ENCODE peak calls at places on chromosome 16, in four cellular contexts. C is A549, U is GM12878, F is HepG2. H is an unnamed sample.

GRCh38 chr16:81526935-81527334 is 82.3 kb downstream of the CMIP start:
- DNase-seq in C (no peak), U (no peak), F (no peak), H (peak; percentile 84)

GRCh38 chr16:24713379-24713778 is 16.1 kb upstream of the TNRC6A start:
- DNase-seq in C (no peak), U (no peak), F (no peak), H (no peak)

GRCh38 chr16:84239186-84239790 is 524 bp downstream of the KCNG4 start:
- DNase-seq in C (no peak), U (no peak), F (no peak), H (no peak)

GRCh38 chr16:2194166-2194834 is 2.1 kb downstream of the CASKIN1 start:
- DNase-seq in C (peak; percentile 55), U (no peak), F (no peak), H (no peak)

GRCh38 chr16:81204794-81205680 is 33.5 kb upstream of the BCO1 start:
- DNase-seq in C (peak; percentile 63), U (peak; percentile 11), F (peak; percentile 61), H (peak; percentile 52)

GRCh38 chr16:48641770-48642169 is 31.8 kb upstream of the N4BP1 start:
- DNase-seq in C (no peak), U (no peak), F (no peak), H (no peak)

GRCh38 chr16:86450691-86451090 is 59.6 kb upstream of the FOXF1 start:
- DNase-seq in C (no peak), U (no peak), F (no peak), H (no peak)

GRCh38 chr16:52545157-52545543 is 1.8 kb downstream of the TOX3 start:
- DNase-seq in C (no peak), U (no peak), F (no peak), H (no peak)

GRCh38 chr16:81889896-81890634 is 111.0 kb downstream of the PLCG2 start:
- DNase-seq in C (peak; percentile 74), U (no peak), F (peak; percentile 70), H (peak; percentile 77)

GRCh38 chr16:15708096-15708495 is 58.1 kb downstream of the NDE1 start:
- DNase-seq in C (no peak), U (no peak), F (no peak), H (no peak)

GRCh38 chr16:50340578-50340977 is 28.2 kb downstream of the BRD7 start:
- DNase-seq in C (no peak), U (no peak), F (no peak), H (no peak)

DNA sequence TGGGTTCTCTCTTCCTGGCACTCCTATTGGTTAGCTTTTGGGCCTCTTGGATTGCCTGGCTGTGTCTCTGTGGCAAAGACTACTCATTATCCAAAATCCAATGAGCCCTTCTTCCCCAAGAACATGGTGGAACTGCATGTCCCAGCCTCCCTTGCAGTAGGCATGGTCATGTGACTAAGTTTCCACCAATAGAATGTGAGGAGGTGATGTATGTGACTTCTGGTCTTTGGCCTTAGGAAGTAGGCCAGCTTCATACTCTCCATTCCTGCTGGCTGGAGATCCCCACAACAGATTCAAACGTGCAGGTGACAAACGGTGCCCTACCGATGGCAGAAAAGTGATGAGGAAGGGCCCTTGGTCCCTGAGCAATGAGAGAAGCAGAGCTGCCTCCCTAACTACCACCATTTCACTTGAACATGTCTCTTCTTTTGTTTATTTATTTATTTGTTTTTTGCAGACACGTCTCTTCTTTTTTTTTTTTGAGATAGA is 17.3 kb upstream of the SPN start:
- DNase-seq in C (no peak), U (peak; percentile 83), F (peak; percentile 89), H (peak; percentile 87)
- TF ChIP-seq CHD4 in C (no peak), U (no peak), F (no peak), H (no peak)

GRCh38 chr16:27218756-27219155 is 15.4 kb downstream of the KDM8 start:
- DNase-seq in C (no peak), U (no peak), F (no peak), H (no peak)
- TF ChIP-seq CHD4 in C (no peak), U (no peak), F (no peak), H (no peak)

DNA sequence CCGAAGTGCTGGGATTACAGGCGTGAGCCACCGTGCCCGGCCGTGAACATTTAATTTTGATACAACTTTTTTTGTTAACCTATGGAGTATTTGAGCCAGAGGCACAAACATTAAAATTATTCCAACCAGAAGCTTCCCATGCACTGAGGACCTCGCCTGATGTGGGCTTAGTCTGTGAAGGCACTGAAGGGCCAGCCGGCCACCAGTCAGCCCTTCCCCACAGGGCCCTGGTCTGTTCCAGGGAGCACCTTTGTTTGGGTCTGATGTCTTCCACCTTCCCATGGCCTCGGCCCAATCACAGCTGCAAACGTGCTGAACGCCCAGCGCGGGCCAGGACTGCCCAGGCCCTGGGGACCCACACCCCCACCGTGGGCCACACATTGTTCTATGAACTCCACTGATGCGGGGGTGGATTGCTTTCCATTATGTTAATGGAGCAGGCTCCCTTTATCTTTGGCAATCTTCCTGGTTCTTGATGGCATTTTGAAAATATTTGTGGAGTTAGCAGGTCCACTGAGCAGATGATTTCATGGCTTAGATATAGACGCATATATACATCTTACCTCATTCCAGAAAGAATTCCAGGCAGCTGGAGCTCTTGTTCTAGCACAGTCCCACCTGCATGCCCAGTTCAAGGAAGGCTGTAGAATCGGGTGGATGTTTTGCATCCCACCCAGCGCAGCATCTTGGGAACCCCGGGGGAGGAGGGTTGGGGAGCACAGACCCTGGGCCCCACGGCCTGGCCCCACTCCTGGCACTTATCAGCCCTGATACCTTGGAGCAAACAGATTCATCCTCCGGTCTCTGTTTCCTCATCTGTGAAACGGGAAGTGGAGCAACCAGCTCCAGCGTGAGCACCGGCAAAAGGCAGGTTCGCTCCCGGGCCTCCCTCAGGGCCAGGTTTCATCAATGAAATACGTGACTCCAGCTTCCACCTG is 14.5 kb downstream of the SPIRE2 start:
- DNase-seq in C (no peak), U (no peak), F (peak; percentile 87), H (no peak)
- TF ChIP-seq CHD4 in C (no peak), U (no peak), F (no peak), H (no peak)

DNA sequence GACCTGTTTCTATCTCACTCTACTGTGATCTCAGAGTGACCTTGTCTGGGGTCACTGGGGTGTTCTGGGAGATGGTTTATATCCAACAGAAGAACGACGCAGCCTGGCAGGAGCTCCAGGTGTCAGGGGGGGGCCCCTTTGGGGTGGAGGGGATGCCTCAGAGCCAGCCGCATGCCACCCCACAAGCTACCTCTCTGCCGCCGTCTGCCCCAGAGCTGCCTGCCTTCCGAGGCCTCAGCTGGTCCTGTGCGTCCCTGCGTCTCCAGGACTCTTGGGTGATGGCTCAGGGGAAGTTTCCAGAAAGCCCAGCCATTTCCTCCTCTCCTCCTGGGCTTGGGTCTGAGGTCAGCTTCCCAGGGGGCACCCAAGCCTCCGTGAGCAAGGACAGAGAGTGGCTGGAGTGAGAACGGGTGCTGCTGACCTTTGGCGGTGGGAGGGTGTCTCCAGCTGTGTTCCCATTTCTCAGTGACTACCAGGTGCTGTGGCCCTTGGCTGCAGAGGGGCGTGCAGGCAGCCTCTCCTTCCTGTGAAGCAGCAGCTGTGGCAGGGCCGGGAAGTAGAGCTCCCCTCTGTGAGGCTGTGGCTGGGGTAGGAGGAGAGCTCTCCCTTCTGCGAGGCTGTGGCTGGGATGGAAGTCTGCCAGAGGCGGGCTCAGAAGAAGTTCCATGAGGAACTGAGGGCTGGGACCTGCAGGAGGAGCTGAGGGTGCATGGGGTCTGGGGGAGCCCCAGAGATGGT is 19.8 kb downstream of the JPH3 start:
- DNase-seq in C (no peak), U (no peak), F (no peak), H (no peak)
- TF ChIP-seq CHD4 in C (no peak), U (no peak), F (no peak), H (no peak)

GRCh38 chr16:4561565-4561964 is 5.4 kb downstream of the C16orf96 start:
- DNase-seq in C (no peak), U (no peak), F (no peak), H (peak; percentile 5)

GRCh38 chr16:4558026-4558425 is 1.9 kb downstream of the C16orf96 start:
- DNase-seq in C (no peak), U (no peak), F (no peak), H (peak; percentile 48)

GRCh38 chr16:4556580-4556979 is 440 bp downstream of the C16orf96 start:
- DNase-seq in C (no peak), U (no peak), F (no peak), H (no peak)

GRCh38 chr16:4550587-4550986 is 5.6 kb upstream of the C16orf96 start:
- DNase-seq in C (no peak), U (no peak), F (no peak), H (no peak)

GRCh38 chr16:4556112-4556511 is at the start of gene C16orf96:
- DNase-seq in C (no peak), U (no peak), F (no peak), H (no peak)
- TF ChIP-seq CHD4 in C (no peak), U (no peak), F (no peak), H (no peak)

GRCh38 chr16:88613293-88613692 is 25.1 kb upstream of the IL17C start:
- DNase-seq in C (no peak), U (no peak), F (no peak), H (peak; percentile 56)
- TF ChIP-seq CHD4 in C (no peak), U (no peak), F (no peak), H (no peak)

GRCh38 chr16:57147381-57148191 is 38.3 kb downstream of the PSME3IP1 start:
- DNase-seq in C (no peak), U (no peak), F (no peak), H (no peak)

GRCh38 chr16:57145046-57145963 is 40.5 kb downstream of the PSME3IP1 start:
- DNase-seq in C (no peak), U (no peak), F (no peak), H (peak; percentile 78)

GRCh38 chr16:57148481-57148880 is 37.4 kb downstream of the PSME3IP1 start:
- DNase-seq in C (no peak), U (no peak), F (no peak), H (no peak)

GRCh38 chr16:57145964-57146647 is 39.7 kb downstream of the PSME3IP1 start:
- DNase-seq in C (no peak), U (no peak), F (no peak), H (peak; percentile 40)

DNA sequence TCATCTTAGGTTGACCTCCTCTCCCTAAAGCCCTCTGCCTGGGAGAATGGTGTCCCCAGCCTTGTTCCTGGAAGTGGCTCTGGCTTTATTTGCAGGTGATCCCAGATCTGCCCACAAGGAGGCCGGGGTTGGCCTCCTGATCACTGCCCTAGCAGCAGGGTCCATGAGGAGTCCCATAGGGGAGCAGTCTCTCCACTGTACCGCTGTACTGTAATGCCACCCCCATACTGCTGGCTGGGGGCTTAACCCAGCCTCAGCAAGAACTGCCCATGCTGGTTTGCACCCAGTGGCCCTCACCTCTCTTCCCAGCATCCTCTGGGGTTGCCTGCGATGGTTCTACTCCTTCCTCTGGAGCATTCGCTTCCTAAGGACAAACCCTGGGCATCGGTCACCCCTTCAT is 39.1 kb downstream of the PSME3IP1 start:
- DNase-seq in C (peak; percentile 62), U (no peak), F (peak; percentile 28), H (peak; percentile 49)
- TF ChIP-seq CHD4 in C (no peak), U (no peak), F (no peak), H (no peak)

GRCh38 chr16:13866073-13866472 is 53.9 kb upstream of the ERCC4 start:
- DNase-seq in C (peak; percentile 73), U (no peak), F (peak; percentile 86), H (peak; percentile 70)
- TF ChIP-seq CHD4 in C (no peak), U (no peak), F (no peak), H (no peak)

GRCh38 chr16:4891886-4892216 is 44.6 kb downstream of the UBN1 start:
- DNase-seq in C (no peak), U (no peak), F (no peak), H (no peak)
- TF ChIP-seq CHD4 in C (no peak), U (no peak), F (no peak), H (no peak)